ENCODE peak calls at places on chromosomes 16 and 17, in seven cellular contexts. U, N, F, W, E, T and Y are unnamed samples.

GRCh38 chr17:61402978-61403845 is 3.6 kb downstream of the TBX2 start:
- DNase-seq in U (no peak), N (no peak), F (no peak), W (no peak), E (no peak), T (peak), Y (no peak)

GRCh38 chr17:79760197-79760906 is 17.6 kb upstream of the CBX2 start:
- DNase-seq in U (no peak), N (no peak), F (no peak), W (no peak), E (no peak), T (peak), Y (no peak)

GRCh38 chr16:51418258-51418657 is 267.2 kb upstream of the SALL1 start:
- DNase-seq in U (no peak), N (no peak), F (no peak), W (no peak), E (no peak), T (no peak), Y (no peak)

GRCh38 chr16:61313931-61314330 is 722.3 kb downstream of the CDH8 start:
- DNase-seq in U (no peak), N (no peak), F (no peak), W (no peak), E (no peak), T (no peak), Y (no peak)

GRCh38 chr16:55393976-55394375 is 70.0 kb downstream of the IRX6 start:
- DNase-seq in U (no peak), N (no peak), F (no peak), W (no peak), E (no peak), T (no peak), Y (no peak)

GRCh38 chr16:14303654-14304394 is 232.7 kb downstream of the MRTFB start:
- DNase-seq in U (no peak), N (no peak), F (no peak), W (peak), E (peak), T (no peak), Y (no peak)

GRCh38 chr16:72680732-72681131 is 367.2 kb downstream of the ZFHX3 start:
- DNase-seq in U (no peak), N (no peak), F (no peak), W (no peak), E (no peak), T (no peak), Y (no peak)

GRCh38 chr17:75688209-75688771 is 21.2 kb downstream of the SAP30BP start:
- DNase-seq in U (peak), N (peak), F (no peak), W (no peak), E (no peak), T (no peak), Y (no peak)

GRCh38 chr16:21643787-21644186 is 8.6 kb downstream of the IGSF6 start:
- DNase-seq in U (no peak), N (no peak), F (no peak), W (no peak), E (no peak), T (no peak), Y (no peak)

GRCh38 chr17:39605492-39606433 is 2.0 kb downstream of the NEUROD2 start:
- DNase-seq in U (peak), N (no peak), F (no peak), W (no peak), E (peak), T (no peak), Y (no peak)
- H3K4me3 ChIP-seq in U (no peak), N (peak), F (peak), W (no peak), E (peak), T (no peak), Y (no peak)

GRCh38 chr17:63701477-63702222 is 1.7 kb upstream of the LIMD2 start:
- DNase-seq in U (peak), N (peak), F (no peak), W (peak), E (peak), T (peak), Y (no peak)
- H3K4me3 ChIP-seq in U (no peak), N (peak), F (peak), W (no peak), E (peak), T (no peak), Y (peak)

DNA sequence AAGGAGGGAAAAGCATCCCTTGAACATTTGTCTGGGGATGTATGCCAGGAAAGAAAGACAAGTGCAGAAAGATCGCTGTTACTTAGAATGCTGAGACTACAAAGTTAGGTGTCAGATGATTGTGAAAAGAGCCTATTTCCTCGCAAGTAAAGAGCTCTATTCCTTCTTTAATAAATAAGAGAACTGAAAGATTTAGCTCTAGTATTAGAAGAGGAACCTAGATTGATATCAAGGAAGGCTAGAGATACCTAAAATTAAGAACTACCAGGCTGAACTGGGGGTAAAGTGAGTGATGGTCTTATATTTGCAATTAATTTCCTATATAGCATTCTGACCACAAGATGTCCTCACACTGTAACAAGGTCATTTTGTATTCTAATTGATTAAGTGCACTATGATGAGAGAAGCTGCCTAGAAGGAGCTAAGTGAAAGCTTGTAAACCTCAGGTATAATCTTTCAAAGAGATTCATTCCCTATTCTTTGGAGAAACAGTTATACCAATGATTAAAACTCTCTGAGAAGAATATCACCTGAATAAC is 62.3 kb downstream of the SSH2 start:
- DNase-seq in U (no peak), N (no peak), F (no peak), W (no peak), E (peak), T (no peak), Y (no peak)
- H3K4me3 ChIP-seq in U (no peak), N (no peak), F (no peak), W (no peak), E (no peak), T (no peak), Y (no peak)

DNA sequence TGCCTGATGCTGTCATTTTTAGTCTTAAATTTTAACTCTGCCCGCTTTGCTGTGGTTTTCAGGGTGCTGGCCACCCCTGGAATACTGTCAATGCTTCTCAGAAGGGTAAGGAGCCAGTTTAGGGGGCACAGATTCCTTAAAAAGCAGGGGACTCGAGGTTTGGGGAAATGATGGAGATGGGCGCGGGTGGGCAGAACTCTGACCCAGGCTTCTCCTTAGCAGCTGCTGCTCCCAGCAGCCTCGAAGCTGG is 23.7 kb downstream of the STAT5A start:
- DNase-seq in U (no peak), N (no peak), F (no peak), W (no peak), E (no peak), T (no peak), Y (no peak)
- H3K4me3 ChIP-seq in U (no peak), N (peak), F (peak), W (no peak), E (peak), T (no peak), Y (no peak)

GRCh38 chr17:2089021-2089422 is 34.1 kb downstream of the HIC1 start:
- DNase-seq in U (no peak), N (no peak), F (no peak), W (no peak), E (no peak), T (no peak), Y (no peak)
- H3K4me3 ChIP-seq in U (no peak), N (peak), F (peak), W (no peak), E (peak), T (peak), Y (peak)

GRCh38 chr17:57984226-57984890 is 3.7 kb downstream of the VEZF1 start:
- DNase-seq in U (no peak), N (no peak), F (no peak), W (no peak), E (no peak), T (no peak), Y (no peak)
- H3K4me3 ChIP-seq in U (no peak), N (no peak), F (peak), W (no peak), E (no peak), T (no peak), Y (no peak)

DNA sequence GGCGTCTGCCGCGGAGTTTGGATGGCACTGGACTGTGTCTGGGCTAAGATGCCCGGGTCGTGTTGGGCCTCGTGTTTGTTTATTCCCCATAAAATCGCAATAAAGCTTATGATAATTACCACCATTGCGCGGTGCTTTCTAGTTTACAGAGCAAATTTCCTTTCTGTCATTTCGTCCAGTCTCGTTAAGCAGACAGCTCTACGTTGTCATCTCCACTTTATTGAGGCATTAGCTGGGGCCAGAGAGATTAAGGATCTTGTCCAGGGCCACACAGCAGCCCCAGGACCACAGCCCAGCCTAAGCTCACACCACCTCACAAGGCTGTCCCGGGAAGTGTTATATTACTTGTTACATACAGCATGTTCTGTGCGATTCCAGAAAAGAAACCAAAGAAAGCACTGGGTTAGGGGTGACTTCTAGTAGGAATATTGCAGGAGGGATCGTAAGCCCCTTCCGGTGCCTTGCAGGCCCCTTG is 6.4 kb downstream of the NOS2 start:
- DNase-seq in U (no peak), N (no peak), F (no peak), W (no peak), E (no peak), T (no peak), Y (no peak)
- H3K4me3 ChIP-seq in U (no peak), N (peak), F (peak), W (peak), E (no peak), T (peak), Y (peak)

GRCh38 chr17:44384281-44384822 is 5.1 kb downstream of the ITGA2B start:
- DNase-seq in U (no peak), N (no peak), F (no peak), W (no peak), E (no peak), T (no peak), Y (no peak)
- H3K4me3 ChIP-seq in U (no peak), N (peak), F (peak), W (no peak), E (no peak), T (no peak), Y (no peak)